ENCODE peak calls at places on chromosomes 13 and 19, in six cellular contexts. P is HCT116, G is colonic mucosa, C is fibroblast of lung, W is IMR-90, H is mesendoderm. E is an unnamed sample. For H3K4me1, the result is how much of the 10 kb centered on the place peaks cover.

GRCh38 chr19:56111601-56112312 is 9.3 kb downstream of the ZNF787 start:
- DNase-seq in P (no peak), G (peak), C (no peak), W (no peak), H (no peak), E (no peak)

GRCh38 chr13:111899714-111900389 is 167.1 kb upstream of the SOX1 start:
- DNase-seq in P (no peak), G (no peak), C (no peak), W (no peak), H (no peak), E (no peak)

GRCh38 chr13:53200498-53201453 is 172.2 kb downstream of the OLFM4 start:
- DNase-seq in P (no peak), G (peak), C (peak), W (peak), H (peak), E (peak)

GRCh38 chr13:43185206-43185605 is 161.8 kb downstream of the DNAJC15 start:
- DNase-seq in P (no peak), G (no peak), C (no peak), W (no peak), H (peak), E (no peak)

GRCh38 chr19:42270346-42271044 is 1.4 kb downstream of the CIC start:
- DNase-seq in P (no peak), G (peak), C (peak), W (no peak), H (no peak), E (peak)

GRCh38 chr19:49363265-49364082 is at the start of gene DKKL1:
- DNase-seq in P (peak), G (peak), C (peak), W (peak), H (peak), E (peak)

GRCh38 chr19:58575183-58576041 is 2.3 kb upstream of the MZF1 start:
- DNase-seq in P (peak), G (peak), C (peak), W (peak), H (peak), E (peak)

GRCh38 chr13:99087954-99088491 is 110.2 kb upstream of the DOCK9 start:
- DNase-seq in P (no peak), G (peak), C (no peak), W (no peak), H (no peak), E (no peak)

GRCh38 chr13:27599845-27600553 is 20.3 kb downstream of the LNX2 start:
- DNase-seq in P (peak), G (no peak), C (peak), W (peak), H (peak), E (peak)

GRCh38 chr19:45179063-45179847 is 671 bp downstream of the BLOC1S3 start:
- DNase-seq in P (no peak), G (no peak), C (peak), W (peak), H (no peak), E (peak)

DNA sequence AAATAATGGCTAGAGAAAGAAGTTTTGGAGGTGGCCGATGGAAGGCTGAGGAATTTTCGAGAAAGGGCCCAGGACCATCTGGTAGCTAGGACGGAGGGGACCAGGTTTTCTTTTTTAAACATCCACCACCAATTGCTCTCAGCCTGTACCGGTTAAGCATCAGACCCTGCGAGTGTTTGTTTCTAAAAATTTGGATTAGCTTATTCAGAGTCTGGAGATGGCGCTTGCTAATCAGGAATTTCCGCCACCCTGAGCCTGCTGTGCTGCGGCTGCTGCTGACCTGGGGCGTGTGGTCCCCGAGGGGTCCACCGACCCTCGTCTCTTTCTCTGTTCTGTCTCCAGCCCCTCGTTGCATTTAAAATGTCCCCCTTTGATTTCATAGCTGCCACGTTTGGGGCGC is 2.0 kb downstream of the UHRF1 start:
- DNase-seq in P (no peak), G (no peak), C (peak), W (peak), H (no peak), E (peak)
- H3K9ac ChIP-seq in P (peak), G (no peak), C (peak), W (peak), H (peak), E (peak)

GRCh38 chr19:2171349-2172145 is 7.8 kb downstream of the DOT1L start:
- DNase-seq in P (no peak), G (no peak), C (peak), W (peak), H (peak), E (no peak)
- H3K4me1 ChIP-seq in P (half or more), G (under half), C (under half), W (under half), H (under half), E (half or more)

GRCh38 chr13:113741101-113741731 is 17.8 kb upstream of the TMEM255B start:
- DNase-seq in P (no peak), G (no peak), C (peak), W (no peak), H (no peak), E (no peak)

GRCh38 chr13:113740286-113740556 is 18.8 kb upstream of the TMEM255B start:
- DNase-seq in P (no peak), G (no peak), C (no peak), W (no peak), H (no peak), E (no peak)

GRCh38 chr13:113739527-113740285 is 19.3 kb upstream of the TMEM255B start:
- DNase-seq in P (no peak), G (no peak), C (no peak), W (no peak), H (no peak), E (no peak)

GRCh38 chr13:113742000-113742441 is 17.0 kb upstream of the TMEM255B start:
- DNase-seq in P (peak), G (peak), C (peak), W (peak), H (peak), E (peak)

GRCh38 chr13:113740661-113741060 is 18.4 kb upstream of the TMEM255B start:
- DNase-seq in P (no peak), G (no peak), C (no peak), W (no peak), H (no peak), E (no peak)
- H3K4me3 ChIP-seq in P (no peak), G (no peak), C (no peak), W (no peak), H (no peak), E (no peak)

GRCh38 chr13:89567025-89567424 is 1780.5 kb upstream of the MIR17HG start:
- DNase-seq in P (no peak), G (no peak), C (no peak), W (no peak), H (no peak), E (no peak)

GRCh38 chr13:89571676-89572075 is 1775.8 kb upstream of the MIR17HG start:
- DNase-seq in P (no peak), G (no peak), C (no peak), W (no peak), H (peak), E (no peak)

GRCh38 chr13:89568746-89569145 is 1778.7 kb upstream of the MIR17HG start:
- DNase-seq in P (no peak), G (no peak), C (no peak), W (no peak), H (peak), E (no peak)

GRCh38 chr13:89565711-89566110 is 1781.8 kb upstream of the MIR17HG start:
- DNase-seq in P (no peak), G (no peak), C (no peak), W (no peak), H (no peak), E (no peak)

DNA sequence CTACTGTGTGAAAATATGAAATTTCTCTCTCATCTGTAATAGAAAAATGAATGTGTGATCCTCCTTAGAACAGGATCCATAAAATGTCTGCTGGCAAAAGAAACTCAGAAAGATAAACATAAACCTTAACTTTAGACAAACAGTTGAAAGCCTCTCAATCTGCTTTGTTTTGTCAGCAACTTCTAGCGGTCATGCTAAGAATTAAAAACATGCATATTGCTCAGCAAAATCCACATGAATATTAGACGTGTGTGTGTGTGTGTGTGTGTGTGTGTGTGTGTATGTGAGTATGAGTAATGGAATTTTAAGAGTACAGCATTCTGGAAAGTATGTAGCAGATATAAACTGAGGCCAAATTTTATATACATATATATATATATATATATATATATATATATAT is 1779.2 kb upstream of the MIR17HG start:
- DNase-seq in P (no peak), G (no peak), C (peak), W (no peak), H (no peak), E (no peak)
- H3K9ac ChIP-seq in P (no peak), G (no peak), C (no peak), W (no peak), H (no peak), E (no peak)

DNA sequence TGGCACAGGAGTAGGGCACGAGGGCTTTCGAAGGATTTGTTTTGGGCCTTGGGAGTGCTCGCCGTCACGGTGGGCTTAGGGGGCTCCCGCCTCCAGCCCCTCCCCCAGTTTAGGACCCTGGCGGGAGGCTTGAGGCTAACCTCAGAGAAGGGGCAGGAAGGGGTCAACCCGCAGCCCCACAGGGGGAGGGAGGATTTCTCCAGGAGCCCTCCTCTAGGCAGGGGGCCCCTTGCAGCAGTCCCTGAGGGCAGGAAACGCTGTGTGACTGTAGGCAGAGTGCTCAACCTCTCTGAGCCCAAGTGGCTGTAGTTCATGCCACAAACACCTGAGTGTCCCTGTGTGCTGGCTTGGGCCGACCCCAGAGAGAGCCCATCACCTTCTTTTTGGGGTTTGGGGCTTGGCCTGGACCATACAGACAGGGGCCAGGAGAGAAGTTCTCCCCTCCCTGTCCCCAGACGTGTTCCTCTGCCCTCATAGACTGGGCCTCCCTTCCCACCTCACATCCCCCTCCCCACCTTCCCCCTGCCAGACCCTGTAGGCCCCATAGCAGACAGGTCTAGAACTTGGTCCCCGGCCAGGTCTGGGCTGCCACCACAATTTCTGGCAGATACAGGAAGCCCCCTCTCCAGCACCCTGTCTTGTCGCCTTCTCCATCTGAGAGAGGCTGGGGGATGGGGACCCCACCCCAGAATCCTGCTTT is 8.1 kb downstream of the ISYNA1 start:
- DNase-seq in P (no peak), G (no peak), C (no peak), W (no peak), H (peak), E (no peak)
- H3K4me1 ChIP-seq in P (under half), G (under half), C (under half), W (under half), H (under half), E (under half)

GRCh38 chr13:94254737-94255136 is 224.7 kb downstream of the DCT start:
- DNase-seq in P (no peak), G (no peak), C (no peak), W (peak), H (no peak), E (peak)
- H3K4me3 ChIP-seq in P (no peak), G (no peak), C (no peak), W (no peak), H (no peak), E (no peak)

DNA sequence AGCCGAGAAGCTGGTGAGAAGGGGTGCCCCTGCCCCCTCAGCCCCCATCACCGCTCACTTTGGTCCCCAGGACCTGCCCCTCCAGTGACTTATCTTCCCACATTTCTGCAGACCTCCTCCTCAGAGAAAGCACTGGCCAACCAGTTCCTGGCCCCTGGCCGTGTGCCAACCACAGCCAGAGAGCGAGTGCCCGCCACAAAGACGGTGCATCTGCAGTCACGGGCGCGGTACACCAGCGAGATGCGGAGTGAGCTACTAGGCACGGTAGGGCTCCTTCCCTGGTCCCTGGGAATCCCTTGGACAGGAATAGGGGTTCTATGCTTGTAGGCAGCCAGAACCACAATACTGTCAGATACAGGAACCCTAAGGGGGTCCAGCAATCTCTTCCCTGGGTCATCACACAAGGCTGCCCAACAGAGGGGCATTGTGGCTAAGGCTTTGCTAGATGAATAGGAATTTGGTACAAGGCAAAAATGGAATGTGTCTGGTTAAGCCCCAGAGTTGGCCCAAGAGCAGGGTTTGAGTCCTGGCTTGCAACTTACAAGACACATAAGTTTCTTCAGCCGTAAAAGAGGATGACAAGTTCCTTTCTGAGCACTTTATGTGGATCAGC is 1.0 kb downstream of the USE1 start:
- DNase-seq in P (no peak), G (no peak), C (no peak), W (no peak), H (no peak), E (no peak)
- H3K9ac ChIP-seq in P (peak), G (peak), C (no peak), W (no peak), H (peak), E (peak)

GRCh38 chr13:50911937-50912624 is 2.5 kb downstream of the RNASEH2B start:
- DNase-seq in P (peak), G (peak), C (peak), W (peak), H (peak), E (peak)

GRCh38 chr13:50911051-50911690 is 1.6 kb downstream of the RNASEH2B start:
- DNase-seq in P (no peak), G (no peak), C (peak), W (no peak), H (no peak), E (peak)

GRCh38 chr13:50914848-50915247 is 5.3 kb downstream of the RNASEH2B start:
- DNase-seq in P (no peak), G (no peak), C (peak), W (peak), H (no peak), E (peak)

GRCh38 chr13:50914301-50914700 is 4.7 kb downstream of the RNASEH2B start:
- DNase-seq in P (no peak), G (no peak), C (peak), W (no peak), H (no peak), E (peak)

GRCh38 chr13:50912851-50913250 is 3.3 kb downstream of the RNASEH2B start:
- DNase-seq in P (no peak), G (no peak), C (no peak), W (peak), H (peak), E (no peak)
- H3K4me1 ChIP-seq in P (under half), G (under half), C (under half), W (under half), H (under half), E (under half)

E was measured in adipocyte.